ENCODE peak calls at places on chromosome 4, in seven cellular contexts. One of them, this sample, is unnamed.

GRCh38 chr4:16289872-16290554 is 63.7 kb upstream of the TAPT1 start:
- DNase-seq in neural crest cell: peak; percentile 20
- DNase-seq in hypothalamus: no peak
- DNase-seq in RPMI7951: peak; percentile 30
- DNase-seq in naive thymus-derived CD8-positive, alpha-beta T cell: peak; percentile 19
- DNase-seq in activated CD4-positive, alpha-beta T cell treated with anti-CD3 and anti-CD28 coated beads, Interleukin-2, amount 10 ng/mL, durations not matched to agents 7 days and 5 days: peak; percentile 30
- DNase-seq in fibroblast of the conjunctiva: peak; percentile 21
- DNase-seq in this sample: no peak

GRCh38 chr4:115165503-115165902 is 52.1 kb upstream of the NDST4 start:
- DNase-seq in neural crest cell: no peak
- DNase-seq in hypothalamus: no peak
- DNase-seq in RPMI7951: no peak
- DNase-seq in naive thymus-derived CD8-positive, alpha-beta T cell: no peak
- DNase-seq in activated CD4-positive, alpha-beta T cell treated with anti-CD3 and anti-CD28 coated beads, Interleukin-2, amount 10 ng/mL, durations not matched to agents 7 days and 5 days: no peak
- DNase-seq in fibroblast of the conjunctiva: no peak
- DNase-seq in this sample: no peak

GRCh38 chr4:112633477-112634235 is 3.1 kb downstream of the ZGRF1 start:
- DNase-seq in neural crest cell: no peak
- DNase-seq in hypothalamus: no peak
- DNase-seq in RPMI7951: peak; percentile 29
- DNase-seq in naive thymus-derived CD8-positive, alpha-beta T cell: peak; percentile 41
- DNase-seq in activated CD4-positive, alpha-beta T cell treated with anti-CD3 and anti-CD28 coated beads, Interleukin-2, amount 10 ng/mL, durations not matched to agents 7 days and 5 days: peak; percentile 18
- DNase-seq in fibroblast of the conjunctiva: peak; percentile 34
- DNase-seq in this sample: no peak

GRCh38 chr4:165839615-165840333 is 33.3 kb upstream of the TLL1 start:
- DNase-seq in neural crest cell: no peak
- DNase-seq in hypothalamus: no peak
- DNase-seq in RPMI7951: no peak
- DNase-seq in naive thymus-derived CD8-positive, alpha-beta T cell: no peak
- DNase-seq in activated CD4-positive, alpha-beta T cell treated with anti-CD3 and anti-CD28 coated beads, Interleukin-2, amount 10 ng/mL, durations not matched to agents 7 days and 5 days: no peak
- DNase-seq in fibroblast of the conjunctiva: no peak
- DNase-seq in this sample: no peak

GRCh38 chr4:29263011-29263410 is 1457.2 kb upstream of the PCDH7 start:
- DNase-seq in neural crest cell: no peak
- DNase-seq in hypothalamus: no peak
- DNase-seq in RPMI7951: no peak
- DNase-seq in naive thymus-derived CD8-positive, alpha-beta T cell: no peak
- DNase-seq in activated CD4-positive, alpha-beta T cell treated with anti-CD3 and anti-CD28 coated beads, Interleukin-2, amount 10 ng/mL, durations not matched to agents 7 days and 5 days: no peak
- DNase-seq in fibroblast of the conjunctiva: no peak
- DNase-seq in this sample: no peak

GRCh38 chr4:41418444-41418843 is 119.5 kb upstream of the LIMCH1 start:
- DNase-seq in neural crest cell: no peak
- DNase-seq in hypothalamus: peak; percentile 48
- DNase-seq in RPMI7951: no peak
- DNase-seq in naive thymus-derived CD8-positive, alpha-beta T cell: no peak
- DNase-seq in activated CD4-positive, alpha-beta T cell treated with anti-CD3 and anti-CD28 coated beads, Interleukin-2, amount 10 ng/mL, durations not matched to agents 7 days and 5 days: no peak
- DNase-seq in fibroblast of the conjunctiva: no peak
- DNase-seq in this sample: no peak

GRCh38 chr4:147477439-147477838 is 3.5 kb upstream of the EDNRA start:
- DNase-seq in neural crest cell: no peak
- DNase-seq in hypothalamus: no peak
- DNase-seq in RPMI7951: no peak
- DNase-seq in naive thymus-derived CD8-positive, alpha-beta T cell: no peak
- DNase-seq in activated CD4-positive, alpha-beta T cell treated with anti-CD3 and anti-CD28 coated beads, Interleukin-2, amount 10 ng/mL, durations not matched to agents 7 days and 5 days: no peak
- DNase-seq in fibroblast of the conjunctiva: no peak
- DNase-seq in this sample: no peak

GRCh38 chr4:80101086-80101767 is 28.2 kb upstream of the ANTXR2 start:
- DNase-seq in neural crest cell: no peak
- DNase-seq in hypothalamus: no peak
- DNase-seq in RPMI7951: no peak
- DNase-seq in naive thymus-derived CD8-positive, alpha-beta T cell: no peak
- DNase-seq in activated CD4-positive, alpha-beta T cell treated with anti-CD3 and anti-CD28 coated beads, Interleukin-2, amount 10 ng/mL, durations not matched to agents 7 days and 5 days: no peak
- DNase-seq in fibroblast of the conjunctiva: no peak
- DNase-seq in this sample: no peak

GRCh38 chr4:138263438-138263837 is 21.3 kb upstream of the SLC7A11 start:
- DNase-seq in neural crest cell: no peak
- DNase-seq in hypothalamus: no peak
- DNase-seq in RPMI7951: no peak
- DNase-seq in naive thymus-derived CD8-positive, alpha-beta T cell: no peak
- DNase-seq in activated CD4-positive, alpha-beta T cell treated with anti-CD3 and anti-CD28 coated beads, Interleukin-2, amount 10 ng/mL, durations not matched to agents 7 days and 5 days: no peak
- DNase-seq in fibroblast of the conjunctiva: no peak
- DNase-seq in this sample: no peak

GRCh38 chr4:24544208-24544607 is 40.1 kb downstream of the DHX15 start:
- DNase-seq in neural crest cell: no peak
- DNase-seq in hypothalamus: no peak
- DNase-seq in RPMI7951: no peak
- DNase-seq in naive thymus-derived CD8-positive, alpha-beta T cell: no peak
- DNase-seq in activated CD4-positive, alpha-beta T cell treated with anti-CD3 and anti-CD28 coated beads, Interleukin-2, amount 10 ng/mL, durations not matched to agents 7 days and 5 days: no peak
- DNase-seq in fibroblast of the conjunctiva: no peak
- DNase-seq in this sample: no peak

GRCh38 chr4:53421791-53422190 is 44.4 kb downstream of the FIP1L1 start:
- DNase-seq in neural crest cell: no peak
- DNase-seq in hypothalamus: no peak
- DNase-seq in RPMI7951: no peak
- DNase-seq in naive thymus-derived CD8-positive, alpha-beta T cell: no peak
- DNase-seq in activated CD4-positive, alpha-beta T cell treated with anti-CD3 and anti-CD28 coated beads, Interleukin-2, amount 10 ng/mL, durations not matched to agents 7 days and 5 days: no peak
- DNase-seq in fibroblast of the conjunctiva: no peak
- DNase-seq in this sample: no peak

GRCh38 chr4:6777636-6778281 is 4.8 kb upstream of the KIAA0232 start:
- DNase-seq in neural crest cell: no peak
- DNase-seq in hypothalamus: no peak
- DNase-seq in RPMI7951: no peak
- DNase-seq in naive thymus-derived CD8-positive, alpha-beta T cell: peak; percentile 22
- DNase-seq in activated CD4-positive, alpha-beta T cell treated with anti-CD3 and anti-CD28 coated beads, Interleukin-2, amount 10 ng/mL, durations not matched to agents 7 days and 5 days: no peak
- DNase-seq in fibroblast of the conjunctiva: no peak
- DNase-seq in this sample: no peak

GRCh38 chr4:150123982-150124670 is 45.9 kb downstream of the DCLK2 start:
- DNase-seq in neural crest cell: no peak
- DNase-seq in hypothalamus: no peak
- DNase-seq in RPMI7951: no peak
- DNase-seq in naive thymus-derived CD8-positive, alpha-beta T cell: no peak
- DNase-seq in activated CD4-positive, alpha-beta T cell treated with anti-CD3 and anti-CD28 coated beads, Interleukin-2, amount 10 ng/mL, durations not matched to agents 7 days and 5 days: no peak
- DNase-seq in fibroblast of the conjunctiva: no peak
- DNase-seq in this sample: no peak

GRCh38 chr4:184756399-184756798 is 22.5 kb upstream of the CENPU start:
- DNase-seq in neural crest cell: no peak
- DNase-seq in hypothalamus: no peak
- DNase-seq in RPMI7951: peak; percentile 73
- DNase-seq in naive thymus-derived CD8-positive, alpha-beta T cell: no peak
- DNase-seq in activated CD4-positive, alpha-beta T cell treated with anti-CD3 and anti-CD28 coated beads, Interleukin-2, amount 10 ng/mL, durations not matched to agents 7 days and 5 days: no peak
- DNase-seq in fibroblast of the conjunctiva: peak; percentile 69
- DNase-seq in this sample: no peak

GRCh38 chr4:147286846-147287587 is 193.9 kb upstream of the EDNRA start:
- DNase-seq in neural crest cell: no peak
- DNase-seq in hypothalamus: no peak
- DNase-seq in RPMI7951: no peak
- DNase-seq in naive thymus-derived CD8-positive, alpha-beta T cell: no peak
- DNase-seq in activated CD4-positive, alpha-beta T cell treated with anti-CD3 and anti-CD28 coated beads, Interleukin-2, amount 10 ng/mL, durations not matched to agents 7 days and 5 days: no peak
- DNase-seq in fibroblast of the conjunctiva: no peak
- DNase-seq in this sample: no peak

GRCh38 chr4:103718993-103719319 is 829 bp downstream of the TACR3 start:
- DNase-seq in neural crest cell: no peak
- DNase-seq in hypothalamus: no peak
- DNase-seq in RPMI7951: no peak
- DNase-seq in naive thymus-derived CD8-positive, alpha-beta T cell: no peak
- DNase-seq in activated CD4-positive, alpha-beta T cell treated with anti-CD3 and anti-CD28 coated beads, Interleukin-2, amount 10 ng/mL, durations not matched to agents 7 days and 5 days: no peak
- DNase-seq in fibroblast of the conjunctiva: no peak
- DNase-seq in this sample: no peak

GRCh38 chr4:186260504-186261448 is 5.2 kb upstream of the F11 start:
- DNase-seq in neural crest cell: no peak
- DNase-seq in hypothalamus: no peak
- DNase-seq in RPMI7951: no peak
- DNase-seq in naive thymus-derived CD8-positive, alpha-beta T cell: no peak
- DNase-seq in activated CD4-positive, alpha-beta T cell treated with anti-CD3 and anti-CD28 coated beads, Interleukin-2, amount 10 ng/mL, durations not matched to agents 7 days and 5 days: no peak
- DNase-seq in fibroblast of the conjunctiva: no peak
- DNase-seq in this sample: no peak

GRCh38 chr4:680565-680930 is 6.2 kb downstream of the MYL5 start:
- DNase-seq in neural crest cell: no peak
- DNase-seq in hypothalamus: no peak
- DNase-seq in RPMI7951: no peak
- DNase-seq in naive thymus-derived CD8-positive, alpha-beta T cell: no peak
- DNase-seq in activated CD4-positive, alpha-beta T cell treated with anti-CD3 and anti-CD28 coated beads, Interleukin-2, amount 10 ng/mL, durations not matched to agents 7 days and 5 days: no peak
- DNase-seq in fibroblast of the conjunctiva: no peak
- DNase-seq in this sample: no peak

GRCh38 chr4:101292901-101293300 is 54.4 kb downstream of the PPP3CA start:
- DNase-seq in neural crest cell: no peak
- DNase-seq in hypothalamus: no peak
- DNase-seq in RPMI7951: no peak
- DNase-seq in naive thymus-derived CD8-positive, alpha-beta T cell: no peak
- DNase-seq in activated CD4-positive, alpha-beta T cell treated with anti-CD3 and anti-CD28 coated beads, Interleukin-2, amount 10 ng/mL, durations not matched to agents 7 days and 5 days: no peak
- DNase-seq in fibroblast of the conjunctiva: no peak
- DNase-seq in this sample: no peak

GRCh38 chr4:114015444-114015899 is 36.0 kb upstream of the ARSJ start:
- DNase-seq in neural crest cell: no peak
- DNase-seq in hypothalamus: no peak
- DNase-seq in RPMI7951: peak; percentile 99
- DNase-seq in naive thymus-derived CD8-positive, alpha-beta T cell: no peak
- DNase-seq in activated CD4-positive, alpha-beta T cell treated with anti-CD3 and anti-CD28 coated beads, Interleukin-2, amount 10 ng/mL, durations not matched to agents 7 days and 5 days: no peak
- DNase-seq in fibroblast of the conjunctiva: peak; percentile 92
- DNase-seq in this sample: no peak

GRCh38 chr4:19807505-19807904 is 444.2 kb upstream of the SLIT2 start:
- DNase-seq in neural crest cell: no peak
- DNase-seq in hypothalamus: no peak
- DNase-seq in RPMI7951: peak; percentile 50
- DNase-seq in naive thymus-derived CD8-positive, alpha-beta T cell: no peak
- DNase-seq in activated CD4-positive, alpha-beta T cell treated with anti-CD3 and anti-CD28 coated beads, Interleukin-2, amount 10 ng/mL, durations not matched to agents 7 days and 5 days: no peak
- DNase-seq in fibroblast of the conjunctiva: peak; percentile 36
- DNase-seq in this sample: no peak

GRCh38 chr4:24765331-24765990 is 29.9 kb upstream of the SOD3 start:
- DNase-seq in neural crest cell: no peak
- DNase-seq in hypothalamus: no peak
- DNase-seq in RPMI7951: peak; percentile 67
- DNase-seq in naive thymus-derived CD8-positive, alpha-beta T cell: no peak
- DNase-seq in activated CD4-positive, alpha-beta T cell treated with anti-CD3 and anti-CD28 coated beads, Interleukin-2, amount 10 ng/mL, durations not matched to agents 7 days and 5 days: no peak
- DNase-seq in fibroblast of the conjunctiva: no peak
- DNase-seq in this sample: no peak

GRCh38 chr4:6929735-6930464 is 20.3 kb downstream of the TBC1D14 start:
- DNase-seq in neural crest cell: no peak
- DNase-seq in hypothalamus: no peak
- DNase-seq in RPMI7951: no peak
- DNase-seq in naive thymus-derived CD8-positive, alpha-beta T cell: no peak
- DNase-seq in activated CD4-positive, alpha-beta T cell treated with anti-CD3 and anti-CD28 coated beads, Interleukin-2, amount 10 ng/mL, durations not matched to agents 7 days and 5 days: no peak
- DNase-seq in fibroblast of the conjunctiva: no peak
- DNase-seq in this sample: no peak

GRCh38 chr4:106478152-106478551 is 109.6 kb upstream of the GIMD1 start:
- DNase-seq in neural crest cell: no peak
- DNase-seq in hypothalamus: no peak
- DNase-seq in RPMI7951: no peak
- DNase-seq in naive thymus-derived CD8-positive, alpha-beta T cell: no peak
- DNase-seq in activated CD4-positive, alpha-beta T cell treated with anti-CD3 and anti-CD28 coated beads, Interleukin-2, amount 10 ng/mL, durations not matched to agents 7 days and 5 days: no peak
- DNase-seq in fibroblast of the conjunctiva: no peak
- DNase-seq in this sample: no peak

GRCh38 chr4:992297-993110 is 700 bp downstream of the SLC26A1 start:
- DNase-seq in neural crest cell: no peak
- DNase-seq in hypothalamus: no peak
- DNase-seq in RPMI7951: no peak
- DNase-seq in naive thymus-derived CD8-positive, alpha-beta T cell: no peak
- DNase-seq in activated CD4-positive, alpha-beta T cell treated with anti-CD3 and anti-CD28 coated beads, Interleukin-2, amount 10 ng/mL, durations not matched to agents 7 days and 5 days: no peak
- DNase-seq in fibroblast of the conjunctiva: no peak
- DNase-seq in this sample: no peak

GRCh38 chr4:1459664-1460511 is 53.6 kb upstream of the NKX1-1 start:
- DNase-seq in neural crest cell: no peak
- DNase-seq in hypothalamus: no peak
- DNase-seq in RPMI7951: no peak
- DNase-seq in naive thymus-derived CD8-positive, alpha-beta T cell: no peak
- DNase-seq in activated CD4-positive, alpha-beta T cell treated with anti-CD3 and anti-CD28 coated beads, Interleukin-2, amount 10 ng/mL, durations not matched to agents 7 days and 5 days: no peak
- DNase-seq in fibroblast of the conjunctiva: no peak
- DNase-seq in this sample: no peak